ENCODE peak calls at places on chromosomes 5 and 9, in four cellular contexts. One of them, this sample, is unnamed.

GRCh38 chr5:150122158-150122510 is 33.5 kb downstream of the PDGFRB start:
- DNase-seq in CD8-positive, alpha-beta T cell: no peak
- DNase-seq in dorsolateral prefrontal cortex: no peak
- DNase-seq in psoas muscle: no peak
- DNase-seq in this sample: no peak

GRCh38 chr5:61625682-61626620 is 293.9 kb downstream of the ZSWIM6 start:
- DNase-seq in CD8-positive, alpha-beta T cell: peak
- DNase-seq in dorsolateral prefrontal cortex: peak
- DNase-seq in psoas muscle: peak
- DNase-seq in this sample: peak

GRCh38 chr5:6501701-6502100 is 53.0 kb downstream of the UBE2QL1 start:
- DNase-seq in CD8-positive, alpha-beta T cell: no peak
- DNase-seq in dorsolateral prefrontal cortex: no peak
- DNase-seq in psoas muscle: no peak
- DNase-seq in this sample: no peak

GRCh38 chr5:12277504-12278192 is 373.4 kb upstream of the CTNND2 start:
- DNase-seq in CD8-positive, alpha-beta T cell: no peak
- DNase-seq in dorsolateral prefrontal cortex: no peak
- DNase-seq in psoas muscle: no peak
- DNase-seq in this sample: no peak

GRCh38 chr9:78023003-78023741 is 8.4 kb downstream of the GNAQ start:
- DNase-seq in CD8-positive, alpha-beta T cell: no peak
- DNase-seq in dorsolateral prefrontal cortex: no peak
- DNase-seq in psoas muscle: no peak
- DNase-seq in this sample: no peak

GRCh38 chr5:37435261-37435660 is 56.1 kb downstream of the WDR70 start:
- DNase-seq in CD8-positive, alpha-beta T cell: no peak
- DNase-seq in dorsolateral prefrontal cortex: no peak
- DNase-seq in psoas muscle: no peak
- DNase-seq in this sample: no peak

GRCh38 chr5:132557425-132557805 is 638 bp downstream of the RAD50 start:
- DNase-seq in CD8-positive, alpha-beta T cell: peak
- DNase-seq in dorsolateral prefrontal cortex: no peak
- DNase-seq in psoas muscle: peak
- DNase-seq in this sample: no peak

GRCh38 chr5:19837536-19838179 is 150.3 kb downstream of the CDH18 start:
- DNase-seq in CD8-positive, alpha-beta T cell: no peak
- DNase-seq in dorsolateral prefrontal cortex: peak
- DNase-seq in psoas muscle: no peak
- DNase-seq in this sample: no peak

GRCh38 chr9:136799079-136799853 is 3.1 kb downstream of the CCDC183 start:
- DNase-seq in CD8-positive, alpha-beta T cell: no peak
- DNase-seq in dorsolateral prefrontal cortex: no peak
- DNase-seq in psoas muscle: no peak
- DNase-seq in this sample: no peak

GRCh38 chr9:37104183-37104889 is 16.0 kb upstream of the ZCCHC7 start:
- DNase-seq in CD8-positive, alpha-beta T cell: no peak
- DNase-seq in dorsolateral prefrontal cortex: no peak
- DNase-seq in psoas muscle: no peak
- DNase-seq in this sample: no peak

GRCh38 chr5:61603211-61603908 is 271.3 kb downstream of the ZSWIM6 start:
- DNase-seq in CD8-positive, alpha-beta T cell: no peak
- DNase-seq in dorsolateral prefrontal cortex: peak
- DNase-seq in psoas muscle: no peak
- DNase-seq in this sample: no peak

GRCh38 chr9:121690316-121690715 is 38.9 kb downstream of the DAB2IP start:
- DNase-seq in CD8-positive, alpha-beta T cell: no peak
- DNase-seq in dorsolateral prefrontal cortex: no peak
- DNase-seq in psoas muscle: peak
- DNase-seq in this sample: no peak

GRCh38 chr9:109806506-109807115 is 26.6 kb downstream of the PALM2AKAP2 start:
- DNase-seq in CD8-positive, alpha-beta T cell: no peak
- DNase-seq in dorsolateral prefrontal cortex: no peak
- DNase-seq in psoas muscle: no peak
- DNase-seq in this sample: no peak

GRCh38 chr5:172319708-172320441 is 36.3 kb upstream of the UBTD2 start:
- DNase-seq in CD8-positive, alpha-beta T cell: no peak
- DNase-seq in dorsolateral prefrontal cortex: no peak
- DNase-seq in psoas muscle: no peak
- DNase-seq in this sample: no peak

GRCh38 chr9:122379340-122379739 is 8.5 kb downstream of the PTGS1 start:
- DNase-seq in CD8-positive, alpha-beta T cell: no peak
- DNase-seq in dorsolateral prefrontal cortex: no peak
- DNase-seq in psoas muscle: no peak
- DNase-seq in this sample: peak

GRCh38 chr5:76367623-76368366 is 35.3 kb upstream of the IQGAP2 start:
- DNase-seq in CD8-positive, alpha-beta T cell: no peak
- DNase-seq in dorsolateral prefrontal cortex: no peak
- DNase-seq in psoas muscle: no peak
- DNase-seq in this sample: no peak

GRCh38 chr9:75235632-75236031 is 147.3 kb downstream of the OSTF1 start:
- DNase-seq in CD8-positive, alpha-beta T cell: no peak
- DNase-seq in dorsolateral prefrontal cortex: no peak
- DNase-seq in psoas muscle: no peak
- DNase-seq in this sample: no peak

GRCh38 chr9:37683531-37684371 is 33.0 kb downstream of the FRMPD1 start:
- DNase-seq in CD8-positive, alpha-beta T cell: no peak
- DNase-seq in dorsolateral prefrontal cortex: no peak
- DNase-seq in psoas muscle: no peak
- DNase-seq in this sample: no peak

GRCh38 chr9:87878930-87879603 is 3.6 kb upstream of the SPATA31E1 start:
- DNase-seq in CD8-positive, alpha-beta T cell: no peak
- DNase-seq in dorsolateral prefrontal cortex: no peak
- DNase-seq in psoas muscle: no peak
- DNase-seq in this sample: no peak

GRCh38 chr5:128318691-128319090 is 219.4 kb downstream of the FBN2 start:
- DNase-seq in CD8-positive, alpha-beta T cell: no peak
- DNase-seq in dorsolateral prefrontal cortex: no peak
- DNase-seq in psoas muscle: no peak
- DNase-seq in this sample: no peak

GRCh38 chr5:150523472-150524350 is 15.8 kb downstream of the NDST1 start:
- DNase-seq in CD8-positive, alpha-beta T cell: no peak
- DNase-seq in dorsolateral prefrontal cortex: peak
- DNase-seq in psoas muscle: no peak
- DNase-seq in this sample: no peak

GRCh38 chr5:135426102-135427082 is 20.8 kb downstream of the DCANP1 start:
- DNase-seq in CD8-positive, alpha-beta T cell: no peak
- DNase-seq in dorsolateral prefrontal cortex: no peak
- DNase-seq in psoas muscle: no peak
- DNase-seq in this sample: no peak

GRCh38 chr5:100430268-100430900 is 104.8 kb upstream of the FAM174A start:
- DNase-seq in CD8-positive, alpha-beta T cell: peak
- DNase-seq in dorsolateral prefrontal cortex: peak
- DNase-seq in psoas muscle: peak
- DNase-seq in this sample: peak

GRCh38 chr9:16824545-16825041 is 45.9 kb downstream of the BNC2 start:
- DNase-seq in CD8-positive, alpha-beta T cell: no peak
- DNase-seq in dorsolateral prefrontal cortex: no peak
- DNase-seq in psoas muscle: no peak
- DNase-seq in this sample: no peak
- TF ChIP-seq CTCF in CD8-positive, alpha-beta T cell: no peak
- TF ChIP-seq CTCF in dorsolateral prefrontal cortex: no peak
- TF ChIP-seq CTCF in psoas muscle: no peak
- TF ChIP-seq CTCF in this sample: no peak

GRCh38 chr5:141957367-141957993 is 522 bp downstream of the PCDH12 start:
- DNase-seq in CD8-positive, alpha-beta T cell: no peak
- DNase-seq in dorsolateral prefrontal cortex: no peak
- DNase-seq in psoas muscle: no peak
- DNase-seq in this sample: peak
- H3K4me3 ChIP-seq in CD8-positive, alpha-beta T cell: no peak
- H3K4me3 ChIP-seq in dorsolateral prefrontal cortex: peak
- H3K4me3 ChIP-seq in psoas muscle: peak
- H3K4me3 ChIP-seq in this sample: no peak

GRCh38 chr5:139369181-139369580 is 13.9 kb downstream of the SLC23A1 start:
- DNase-seq in CD8-positive, alpha-beta T cell: no peak
- DNase-seq in dorsolateral prefrontal cortex: no peak
- DNase-seq in psoas muscle: no peak
- DNase-seq in this sample: no peak

GRCh38 chr5:139364466-139364865 is 18.6 kb downstream of the SLC23A1 start:
- DNase-seq in CD8-positive, alpha-beta T cell: no peak
- DNase-seq in dorsolateral prefrontal cortex: no peak
- DNase-seq in psoas muscle: no peak
- DNase-seq in this sample: no peak

GRCh38 chr5:139363937-139364336 is 19.2 kb downstream of the SLC23A1 start:
- DNase-seq in CD8-positive, alpha-beta T cell: no peak
- DNase-seq in dorsolateral prefrontal cortex: no peak
- DNase-seq in psoas muscle: no peak
- DNase-seq in this sample: peak

GRCh38 chr5:139371482-139372435 is 11.3 kb downstream of the SLC23A1 start:
- DNase-seq in CD8-positive, alpha-beta T cell: no peak
- DNase-seq in dorsolateral prefrontal cortex: no peak
- DNase-seq in psoas muscle: no peak
- DNase-seq in this sample: peak

DNA sequence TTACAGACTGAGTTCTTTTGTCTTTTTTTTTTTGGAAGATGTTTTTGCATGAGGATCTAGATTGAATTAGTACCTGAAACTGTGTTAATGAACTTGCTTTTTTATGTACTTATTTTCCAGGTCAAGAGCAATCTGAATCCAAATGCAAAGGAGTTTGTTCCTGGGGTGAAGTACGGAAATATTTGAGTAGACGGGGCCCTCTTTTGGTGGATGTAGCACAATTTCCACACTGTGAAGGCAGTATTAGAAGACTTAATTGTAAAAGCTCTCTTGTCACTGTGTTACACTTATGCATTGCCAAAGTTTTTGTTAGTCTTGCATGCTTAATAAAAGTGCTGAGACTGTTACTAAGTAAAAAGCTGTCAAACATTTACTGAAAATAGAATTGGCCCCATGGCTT is 14.5 kb downstream of the SLC23A1 start:
- DNase-seq in CD8-positive, alpha-beta T cell: no peak
- DNase-seq in dorsolateral prefrontal cortex: no peak
- DNase-seq in psoas muscle: no peak
- DNase-seq in this sample: no peak
- TF ChIP-seq CTCF in CD8-positive, alpha-beta T cell: no peak
- TF ChIP-seq CTCF in dorsolateral prefrontal cortex: peak
- TF ChIP-seq CTCF in psoas muscle: no peak
- TF ChIP-seq CTCF in this sample: no peak

GRCh38 chr9:98017306-98017705 is 34.2 kb downstream of the ANP32B start:
- DNase-seq in CD8-positive, alpha-beta T cell: no peak
- DNase-seq in dorsolateral prefrontal cortex: no peak
- DNase-seq in psoas muscle: no peak
- DNase-seq in this sample: no peak

GRCh38 chr9:98016137-98016680 is 33.1 kb downstream of the ANP32B start:
- DNase-seq in CD8-positive, alpha-beta T cell: no peak
- DNase-seq in dorsolateral prefrontal cortex: no peak
- DNase-seq in psoas muscle: no peak
- DNase-seq in this sample: no peak

GRCh38 chr9:98020471-98021145 is 35.9 kb upstream of the NANS start:
- DNase-seq in CD8-positive, alpha-beta T cell: no peak
- DNase-seq in dorsolateral prefrontal cortex: no peak
- DNase-seq in psoas muscle: no peak
- DNase-seq in this sample: peak

GRCh38 chr9:98019098-98019497 is 36.0 kb downstream of the ANP32B start:
- DNase-seq in CD8-positive, alpha-beta T cell: no peak
- DNase-seq in dorsolateral prefrontal cortex: no peak
- DNase-seq in psoas muscle: no peak
- DNase-seq in this sample: peak

DNA sequence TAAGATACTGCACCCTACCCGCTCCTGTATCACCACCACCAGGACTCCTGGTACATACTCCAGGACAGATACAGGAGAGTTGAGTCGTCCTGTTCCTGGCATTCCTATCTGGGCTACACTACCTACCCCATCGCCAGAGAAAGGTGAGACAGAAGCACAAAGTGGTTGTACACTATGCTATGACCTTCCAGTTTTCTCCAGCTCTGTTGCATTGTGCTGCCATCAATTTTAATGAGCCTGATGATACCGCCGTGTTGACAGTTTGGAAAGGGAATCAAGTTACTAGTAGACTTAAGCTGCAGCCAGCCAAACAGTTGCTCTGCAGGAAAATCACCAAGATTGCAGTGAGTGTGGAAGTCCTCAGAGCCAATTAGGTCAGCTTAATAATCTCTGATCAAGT is 35.2 kb downstream of the ANP32B start:
- DNase-seq in CD8-positive, alpha-beta T cell: no peak
- DNase-seq in dorsolateral prefrontal cortex: no peak
- DNase-seq in psoas muscle: no peak
- DNase-seq in this sample: peak
- H3K4me3 ChIP-seq in CD8-positive, alpha-beta T cell: no peak
- H3K4me3 ChIP-seq in dorsolateral prefrontal cortex: no peak
- H3K4me3 ChIP-seq in psoas muscle: no peak
- H3K4me3 ChIP-seq in this sample: no peak

DNA sequence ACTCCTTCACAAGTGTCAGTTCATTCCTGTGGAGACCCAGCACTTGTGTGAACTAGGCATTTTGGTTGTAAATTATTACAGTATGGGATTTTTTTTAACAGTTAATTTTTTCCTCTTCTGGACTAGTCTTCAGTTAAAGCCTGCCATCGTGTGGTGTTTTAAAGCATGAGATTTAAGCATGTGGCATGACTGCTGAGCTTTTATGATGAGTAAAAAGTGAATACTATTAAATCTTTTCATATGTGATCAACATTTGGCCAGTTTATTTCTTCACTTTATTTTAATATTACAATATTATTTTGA is 25.0 kb downstream of the LMNB1 start:
- DNase-seq in CD8-positive, alpha-beta T cell: no peak
- DNase-seq in dorsolateral prefrontal cortex: no peak
- DNase-seq in psoas muscle: no peak
- DNase-seq in this sample: no peak
- TF ChIP-seq CTCF in CD8-positive, alpha-beta T cell: peak
- TF ChIP-seq CTCF in dorsolateral prefrontal cortex: peak
- TF ChIP-seq CTCF in psoas muscle: peak
- TF ChIP-seq CTCF in this sample: no peak